ENCODE peak calls at places on chromosomes 13 and 19, in five cellular contexts. One of them, this sample, is unnamed.

GRCh38 chr13:95643814-95644598 is 500 bp downstream of the DZIP1 start:
- DNase-seq in fibroblast of the aortic adventitia: peak
- DNase-seq in B cell: peak
- DNase-seq in endothelial cell of umbilical vein: peak
- DNase-seq in BJ: no peak
- DNase-seq in this sample: no peak

GRCh38 chr13:79782541-79783216 is 301.7 kb downstream of the NDFIP2 start:
- DNase-seq in fibroblast of the aortic adventitia: peak
- DNase-seq in B cell: no peak
- DNase-seq in endothelial cell of umbilical vein: peak
- DNase-seq in BJ: no peak
- DNase-seq in this sample: no peak

GRCh38 chr13:21326155-21327030 is 132.7 kb downstream of the ZDHHC20 start:
- DNase-seq in fibroblast of the aortic adventitia: peak
- DNase-seq in B cell: no peak
- DNase-seq in endothelial cell of umbilical vein: peak
- DNase-seq in BJ: peak
- DNase-seq in this sample: no peak

GRCh38 chr13:38483623-38484022 is 134.0 kb downstream of the UFM1 start:
- DNase-seq in fibroblast of the aortic adventitia: no peak
- DNase-seq in B cell: no peak
- DNase-seq in endothelial cell of umbilical vein: no peak
- DNase-seq in BJ: no peak
- DNase-seq in this sample: no peak

GRCh38 chr19:3547301-3547731 is 8.3 kb downstream of the TEKTIP1 start:
- DNase-seq in fibroblast of the aortic adventitia: no peak
- DNase-seq in B cell: peak
- DNase-seq in endothelial cell of umbilical vein: no peak
- DNase-seq in BJ: no peak
- DNase-seq in this sample: no peak

GRCh38 chr19:55158848-55159793 is 1.6 kb upstream of the TNNI3 start:
- DNase-seq in fibroblast of the aortic adventitia: peak
- DNase-seq in B cell: no peak
- DNase-seq in endothelial cell of umbilical vein: no peak
- DNase-seq in BJ: no peak
- DNase-seq in this sample: no peak

GRCh38 chr13:84187626-84188025 is 305.4 kb upstream of the SLITRK1 start:
- DNase-seq in fibroblast of the aortic adventitia: no peak
- DNase-seq in B cell: no peak
- DNase-seq in endothelial cell of umbilical vein: no peak
- DNase-seq in BJ: no peak
- DNase-seq in this sample: no peak

GRCh38 chr13:103386341-103386740 is 320.1 kb upstream of the SLC10A2 start:
- DNase-seq in fibroblast of the aortic adventitia: peak
- DNase-seq in B cell: no peak
- DNase-seq in endothelial cell of umbilical vein: no peak
- DNase-seq in BJ: no peak
- DNase-seq in this sample: no peak

DNA sequence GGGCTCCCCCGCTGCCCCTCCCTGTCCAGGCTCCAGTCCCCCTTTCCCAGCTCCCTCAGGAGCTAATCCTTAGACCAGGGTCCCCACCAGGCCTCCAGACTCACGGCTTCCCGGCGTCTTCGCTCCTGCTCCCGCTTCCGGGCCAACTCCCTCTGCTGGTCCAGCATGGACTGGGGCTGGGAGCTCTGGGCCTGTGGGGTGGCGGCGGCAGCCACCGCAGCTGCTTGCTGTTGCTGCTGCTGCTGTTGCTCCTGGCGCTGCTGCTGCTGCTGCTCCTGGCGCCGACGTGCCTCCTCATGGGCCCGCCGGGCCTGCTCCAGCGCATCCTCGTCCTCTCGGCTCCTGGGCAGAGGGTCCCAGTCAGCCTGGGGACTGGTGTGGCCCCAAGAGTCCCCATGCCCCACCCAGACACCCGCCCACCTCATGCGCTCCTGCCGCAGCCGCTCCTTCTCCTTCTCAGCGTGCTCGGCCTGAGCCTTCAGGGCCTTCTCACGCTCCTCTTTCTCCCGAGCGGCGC is 6.4 kb upstream of the EPHX3 start:
- DNase-seq in fibroblast of the aortic adventitia: no peak
- DNase-seq in B cell: peak
- DNase-seq in endothelial cell of umbilical vein: no peak
- DNase-seq in BJ: no peak
- DNase-seq in this sample: no peak
- TF ChIP-seq CTCF in fibroblast of the aortic adventitia: no peak
- TF ChIP-seq CTCF in B cell: no peak
- TF ChIP-seq CTCF in endothelial cell of umbilical vein: no peak
- TF ChIP-seq CTCF in BJ: no peak
- TF ChIP-seq CTCF in this sample: no peak

DNA sequence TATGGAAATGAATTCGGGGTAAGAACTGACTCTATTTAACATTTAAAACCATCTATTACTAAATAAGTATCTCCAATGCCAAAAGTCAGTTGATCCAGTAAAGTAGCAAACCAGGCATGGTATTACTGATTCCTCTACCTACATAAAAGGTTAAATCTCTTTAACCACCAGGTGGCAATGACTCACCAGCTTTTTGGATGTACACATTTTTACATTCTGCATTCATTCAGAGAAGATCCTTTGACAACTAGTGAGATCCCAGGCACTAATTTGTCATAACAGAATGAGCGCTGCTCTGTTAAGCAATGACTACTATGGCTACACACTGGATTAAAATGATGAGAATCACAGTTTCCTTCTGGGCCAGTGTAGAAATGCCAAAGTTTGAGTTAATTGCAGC is 329.8 kb upstream of the GPC6 start:
- DNase-seq in fibroblast of the aortic adventitia: peak
- DNase-seq in B cell: no peak
- DNase-seq in endothelial cell of umbilical vein: no peak
- DNase-seq in BJ: no peak
- DNase-seq in this sample: no peak
- TF ChIP-seq CTCF in fibroblast of the aortic adventitia: no peak
- TF ChIP-seq CTCF in B cell: no peak
- TF ChIP-seq CTCF in endothelial cell of umbilical vein: no peak
- TF ChIP-seq CTCF in BJ: no peak
- TF ChIP-seq CTCF in this sample: no peak

GRCh38 chr13:55001881-55002280 is 1973.3 kb downstream of the OLFM4 start:
- DNase-seq in fibroblast of the aortic adventitia: no peak
- DNase-seq in B cell: no peak
- DNase-seq in endothelial cell of umbilical vein: no peak
- DNase-seq in BJ: no peak
- DNase-seq in this sample: no peak
- TF ChIP-seq CTCF in fibroblast of the aortic adventitia: no peak
- TF ChIP-seq CTCF in B cell: no peak
- TF ChIP-seq CTCF in endothelial cell of umbilical vein: no peak
- TF ChIP-seq CTCF in BJ: no peak
- TF ChIP-seq CTCF in this sample: no peak

GRCh38 chr13:26716984-26717383 is 43.6 kb downstream of the GPR12 start:
- DNase-seq in fibroblast of the aortic adventitia: no peak
- DNase-seq in B cell: no peak
- DNase-seq in endothelial cell of umbilical vein: no peak
- DNase-seq in BJ: no peak
- DNase-seq in this sample: no peak

GRCh38 chr13:26721251-26721939 is 39.2 kb downstream of the GPR12 start:
- DNase-seq in fibroblast of the aortic adventitia: no peak
- DNase-seq in B cell: peak
- DNase-seq in endothelial cell of umbilical vein: no peak
- DNase-seq in BJ: no peak
- DNase-seq in this sample: peak

GRCh38 chr13:26718872-26719271 is 41.7 kb downstream of the GPR12 start:
- DNase-seq in fibroblast of the aortic adventitia: no peak
- DNase-seq in B cell: no peak
- DNase-seq in endothelial cell of umbilical vein: no peak
- DNase-seq in BJ: no peak
- DNase-seq in this sample: no peak

GRCh38 chr13:26718146-26718545 is 42.4 kb downstream of the GPR12 start:
- DNase-seq in fibroblast of the aortic adventitia: no peak
- DNase-seq in B cell: no peak
- DNase-seq in endothelial cell of umbilical vein: no peak
- DNase-seq in BJ: no peak
- DNase-seq in this sample: no peak

DNA sequence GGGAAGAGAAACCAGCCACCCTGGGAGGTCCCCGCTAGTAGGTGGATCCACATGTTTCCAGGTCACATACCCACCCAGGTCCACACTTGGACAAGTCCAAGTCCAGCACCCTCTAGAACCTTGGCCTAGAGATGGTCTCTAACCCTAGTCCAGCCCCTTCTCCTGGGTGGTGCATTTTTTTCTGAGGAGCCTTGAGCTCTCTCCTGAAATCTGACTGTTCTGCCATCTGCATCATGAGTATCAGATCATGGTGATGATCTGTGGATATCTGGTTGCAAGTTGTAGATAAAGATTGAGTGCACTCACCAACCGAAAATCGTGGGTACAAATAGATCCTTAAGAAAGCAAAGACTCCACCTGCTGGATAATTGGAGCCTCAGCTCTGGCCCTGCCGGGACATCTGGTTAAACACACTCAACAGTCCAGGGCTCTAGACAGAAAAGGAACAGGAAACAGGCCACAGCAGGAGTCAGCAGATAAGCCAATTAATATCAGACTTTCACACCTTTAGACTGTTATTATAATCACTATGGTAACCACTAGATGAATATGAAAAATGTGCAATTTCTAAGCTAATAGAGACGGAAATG is 41.1 kb downstream of the GPR12 start:
- DNase-seq in fibroblast of the aortic adventitia: peak
- DNase-seq in B cell: no peak
- DNase-seq in endothelial cell of umbilical vein: peak
- DNase-seq in BJ: no peak
- DNase-seq in this sample: no peak
- TF ChIP-seq CTCF in fibroblast of the aortic adventitia: peak
- TF ChIP-seq CTCF in B cell: no peak
- TF ChIP-seq CTCF in endothelial cell of umbilical vein: no peak
- TF ChIP-seq CTCF in BJ: peak
- TF ChIP-seq CTCF in this sample: no peak

GRCh38 chr13:19362946-19363510 is 181.4 kb upstream of the TUBA3C start:
- DNase-seq in fibroblast of the aortic adventitia: no peak
- DNase-seq in B cell: no peak
- DNase-seq in endothelial cell of umbilical vein: no peak
- DNase-seq in BJ: no peak
- DNase-seq in this sample: no peak
- TF ChIP-seq CTCF in fibroblast of the aortic adventitia: no peak
- TF ChIP-seq CTCF in B cell: no peak
- TF ChIP-seq CTCF in endothelial cell of umbilical vein: no peak
- TF ChIP-seq CTCF in BJ: no peak
- TF ChIP-seq CTCF in this sample: no peak

GRCh38 chr13:43792456-43792855 is 5.7 kb upstream of the ENOX1 start:
- DNase-seq in fibroblast of the aortic adventitia: peak
- DNase-seq in B cell: no peak
- DNase-seq in endothelial cell of umbilical vein: no peak
- DNase-seq in BJ: no peak
- DNase-seq in this sample: no peak
- TF ChIP-seq CTCF in fibroblast of the aortic adventitia: no peak
- TF ChIP-seq CTCF in B cell: no peak
- TF ChIP-seq CTCF in endothelial cell of umbilical vein: no peak
- TF ChIP-seq CTCF in BJ: no peak
- TF ChIP-seq CTCF in this sample: no peak

DNA sequence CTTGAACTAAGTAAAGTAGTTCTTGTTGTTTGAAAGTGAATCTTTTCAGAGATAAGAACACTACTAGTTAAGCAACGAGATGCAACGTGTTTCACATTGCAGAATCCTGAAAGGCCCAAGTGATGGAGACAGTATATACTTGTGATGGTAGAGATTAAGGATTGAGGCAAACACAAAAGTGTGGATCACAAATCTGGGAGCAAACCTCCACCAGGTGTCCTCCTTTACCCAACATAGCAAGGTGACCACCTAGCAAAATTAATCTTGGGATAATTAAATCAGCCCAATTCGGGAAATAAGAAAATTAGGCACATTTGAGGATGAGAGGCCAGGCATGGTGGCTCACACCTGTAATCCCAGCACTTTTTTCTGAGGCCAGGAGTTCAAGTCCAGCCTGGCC is 563.9 kb downstream of the DACH1 start:
- DNase-seq in fibroblast of the aortic adventitia: no peak
- DNase-seq in B cell: no peak
- DNase-seq in endothelial cell of umbilical vein: no peak
- DNase-seq in BJ: no peak
- DNase-seq in this sample: no peak
- TF ChIP-seq CTCF in fibroblast of the aortic adventitia: no peak
- TF ChIP-seq CTCF in B cell: no peak
- TF ChIP-seq CTCF in endothelial cell of umbilical vein: no peak
- TF ChIP-seq CTCF in BJ: no peak
- TF ChIP-seq CTCF in this sample: no peak

DNA sequence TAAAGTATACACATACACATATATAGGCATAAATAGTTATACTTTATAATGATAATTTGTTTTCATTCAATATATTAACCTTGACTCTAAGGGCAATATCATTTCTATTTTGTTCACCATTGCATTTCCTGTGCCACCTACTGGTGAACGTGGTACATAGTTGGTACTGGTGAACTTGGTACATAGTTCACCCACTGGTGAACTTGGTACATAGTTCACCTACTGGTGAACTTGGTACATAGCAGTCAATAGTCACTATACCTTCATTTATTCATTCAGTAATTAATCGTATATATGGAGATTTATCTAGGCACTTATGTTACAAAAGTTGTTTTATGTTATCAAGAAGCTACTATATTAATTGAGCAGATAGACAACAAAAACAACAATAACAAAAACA is 172.6 kb upstream of the ATXN8OS start:
- DNase-seq in fibroblast of the aortic adventitia: no peak
- DNase-seq in B cell: no peak
- DNase-seq in endothelial cell of umbilical vein: no peak
- DNase-seq in BJ: no peak
- DNase-seq in this sample: no peak
- TF ChIP-seq CTCF in fibroblast of the aortic adventitia: no peak
- TF ChIP-seq CTCF in B cell: no peak
- TF ChIP-seq CTCF in endothelial cell of umbilical vein: peak
- TF ChIP-seq CTCF in BJ: no peak
- TF ChIP-seq CTCF in this sample: no peak

This sample was measured in GM20000.